ENCODE peak calls at places on chromosomes 11 and 22, in four cellular contexts. One of them, this sample, is unnamed.

GRCh38 chr11:111298466-111299110 is at the start of gene POU2AF3:
- DNase-seq in HepG2: no peak
- DNase-seq in GM12878: no peak
- DNase-seq in K562: no peak
- DNase-seq in this sample: no peak

GRCh38 chr11:15770798-15771414 is 585.4 kb downstream of the SOX6 start:
- DNase-seq in HepG2: peak; percentile 25
- DNase-seq in GM12878: no peak
- DNase-seq in K562: peak; percentile 57
- DNase-seq in this sample: peak; percentile 29

GRCh38 chr11:69573751-69574382 is 67.1 kb upstream of the CCND1 start:
- DNase-seq in K562: no peak
- DNase-seq in HepG2: no peak
- DNase-seq in GM12878: no peak
- DNase-seq in this sample: no peak

GRCh38 chr22:33519140-33519973 is 400.9 kb downstream of the LARGE1 start:
- DNase-seq in GM12878: peak; percentile 37
- DNase-seq in K562: peak; percentile 8
- DNase-seq in HepG2: peak; percentile 73
- DNase-seq in this sample: peak; percentile 46

GRCh38 chr11:45881708-45882368 is 3.6 kb upstream of the MAPK8IP1 start:
- DNase-seq in HepG2: no peak
- DNase-seq in GM12878: no peak
- DNase-seq in K562: no peak
- DNase-seq in this sample: no peak

GRCh38 chr11:111549869-111550203 is 9.3 kb downstream of the LAYN start:
- DNase-seq in GM12878: no peak
- DNase-seq in HepG2: no peak
- DNase-seq in K562: no peak
- DNase-seq in this sample: no peak

GRCh38 chr22:41001722-41002122 is 50.5 kb downstream of the RBX1 start:
- DNase-seq in K562: no peak
- DNase-seq in GM12878: no peak
- DNase-seq in HepG2: peak; percentile 41
- DNase-seq in this sample: peak; percentile 34

GRCh38 chr11:17612221-17613188 is 65.4 kb downstream of the OTOG start:
- DNase-seq in HepG2: no peak
- DNase-seq in GM12878: no peak
- DNase-seq in K562: no peak
- DNase-seq in this sample: no peak

DNA sequence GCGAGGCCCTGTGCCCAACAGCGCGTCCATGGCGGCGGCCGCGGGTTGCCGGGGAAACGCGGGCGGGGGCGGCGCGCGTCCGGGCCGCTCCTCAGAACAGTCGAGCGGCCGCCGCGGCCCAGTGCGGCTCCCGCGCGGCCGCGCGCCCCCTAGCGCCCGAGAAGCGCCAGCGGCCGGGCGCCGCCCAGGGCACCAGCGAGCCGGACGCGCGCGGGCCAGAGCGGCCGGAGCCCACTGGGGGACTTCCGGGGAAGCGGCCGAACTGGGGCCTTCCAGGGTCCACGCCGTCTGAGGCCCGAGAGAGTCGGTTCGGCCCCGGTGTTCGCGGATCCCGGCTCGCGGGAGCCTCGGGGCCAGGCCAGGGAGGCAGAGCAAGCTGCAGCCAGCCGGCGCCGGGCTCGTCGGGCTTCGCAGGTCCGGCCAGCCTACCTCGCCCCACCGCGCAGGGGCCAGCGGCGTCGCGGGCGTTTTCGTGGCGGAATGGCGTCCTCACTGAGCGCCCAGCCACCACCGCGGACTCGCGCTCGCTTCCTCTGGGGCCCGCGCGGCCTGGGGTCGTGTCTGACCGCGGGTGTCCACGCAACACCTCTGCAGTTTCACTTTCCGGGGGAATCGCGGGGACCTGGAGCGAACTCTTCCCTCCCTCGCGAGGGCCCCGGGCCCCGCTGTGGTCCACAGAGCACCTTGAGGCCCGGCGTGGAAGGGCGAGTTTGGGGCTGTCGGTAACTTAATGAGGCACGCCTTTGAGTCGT is at the start of gene DENND6B:
- DNase-seq in K562: peak; percentile 81
- DNase-seq in HepG2: peak; percentile 45
- DNase-seq in GM12878: no peak
- DNase-seq in this sample: peak; percentile 49
- TF ChIP-seq POLR2AphosphoS2 in K562: no peak
- TF ChIP-seq POLR2AphosphoS2 in HepG2: no peak
- TF ChIP-seq POLR2AphosphoS2 in GM12878: no peak
- TF ChIP-seq POLR2AphosphoS2 in this sample: no peak

GRCh38 chr22:30210235-30210831 is 36.2 kb downstream of the LIF start:
- DNase-seq in HepG2: peak; percentile 89
- DNase-seq in K562: no peak
- DNase-seq in GM12878: no peak
- DNase-seq in this sample: peak; percentile 68
- TF ChIP-seq POLR2AphosphoS2 in HepG2: no peak
- TF ChIP-seq POLR2AphosphoS2 in K562: no peak
- TF ChIP-seq POLR2AphosphoS2 in GM12878: no peak
- TF ChIP-seq POLR2AphosphoS2 in this sample: no peak

GRCh38 chr11:2377511-2378443 is 667 bp downstream of the CD81 start:
- DNase-seq in HepG2: no peak
- DNase-seq in GM12878: no peak
- DNase-seq in K562: peak; percentile 81
- DNase-seq in this sample: peak; percentile 37
- TF ChIP-seq POLR2AphosphoS2 in HepG2: no peak
- TF ChIP-seq POLR2AphosphoS2 in GM12878: no peak
- TF ChIP-seq POLR2AphosphoS2 in K562: no peak
- TF ChIP-seq POLR2AphosphoS2 in this sample: no peak

DNA sequence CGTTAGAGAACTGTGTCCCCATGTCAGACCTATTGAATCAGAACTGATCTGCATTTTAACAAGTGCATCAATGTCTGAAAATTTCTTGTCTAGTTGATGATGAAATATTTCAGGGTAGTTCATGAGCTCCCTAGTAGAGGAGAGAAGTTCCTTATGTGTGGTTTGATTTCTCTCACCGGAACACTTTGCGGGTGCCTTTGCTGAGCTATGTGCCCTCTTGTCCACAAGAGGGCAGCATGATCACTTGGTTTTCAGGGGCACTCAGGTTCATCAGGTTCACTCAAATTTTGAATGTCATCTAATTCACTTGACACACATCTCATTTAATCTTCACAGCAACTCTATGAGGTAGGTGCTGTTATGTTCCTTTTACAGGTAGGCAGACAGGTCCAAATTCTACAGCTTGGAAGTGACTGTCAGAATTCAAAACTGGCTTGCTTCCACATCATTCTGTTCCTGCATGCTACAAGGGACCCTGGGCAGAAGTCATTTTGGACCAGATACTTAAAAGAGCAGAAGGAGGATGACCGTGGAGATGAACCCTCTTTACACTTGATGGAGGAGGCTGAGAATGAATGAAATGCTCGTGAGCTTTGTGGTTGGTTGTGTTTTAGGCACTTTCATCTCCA is 55.6 kb downstream of the P4HA3 start:
- DNase-seq in K562: peak; percentile 72
- DNase-seq in GM12878: no peak
- DNase-seq in HepG2: peak; percentile 42
- DNase-seq in this sample: peak; percentile 74
- TF ChIP-seq POLR2AphosphoS2 in K562: no peak
- TF ChIP-seq POLR2AphosphoS2 in GM12878: no peak
- TF ChIP-seq POLR2AphosphoS2 in HepG2: no peak
- TF ChIP-seq POLR2AphosphoS2 in this sample: no peak

GRCh38 chr22:22386602-22387385 is 121.7 kb downstream of the ZNF280B start:
- DNase-seq in HepG2: peak; percentile 93
- DNase-seq in K562: no peak
- DNase-seq in GM12878: no peak
- DNase-seq in this sample: no peak
- TF ChIP-seq POLR2AphosphoS2 in HepG2: no peak
- TF ChIP-seq POLR2AphosphoS2 in K562: no peak
- TF ChIP-seq POLR2AphosphoS2 in GM12878: no peak
- TF ChIP-seq POLR2AphosphoS2 in this sample: no peak

GRCh38 chr11:119438599-119438998 is 15.6 kb upstream of the THY1 start:
- DNase-seq in GM12878: no peak
- DNase-seq in K562: no peak
- DNase-seq in HepG2: no peak
- DNase-seq in this sample: no peak

GRCh38 chr11:119445356-119445755 is 22.4 kb upstream of the THY1 start:
- DNase-seq in GM12878: no peak
- DNase-seq in K562: no peak
- DNase-seq in HepG2: no peak
- DNase-seq in this sample: no peak

GRCh38 chr11:119445850-119446249 is 22.9 kb upstream of the THY1 start:
- DNase-seq in HepG2: no peak
- DNase-seq in K562: no peak
- DNase-seq in GM12878: no peak
- DNase-seq in this sample: no peak

GRCh38 chr11:119446434-119446833 is 23.5 kb upstream of the THY1 start:
- DNase-seq in K562: no peak
- DNase-seq in HepG2: no peak
- DNase-seq in GM12878: no peak
- DNase-seq in this sample: no peak

GRCh38 chr11:119441898-119442243 is 18.9 kb upstream of the THY1 start:
- DNase-seq in K562: peak; percentile 44
- DNase-seq in HepG2: no peak
- DNase-seq in GM12878: no peak
- DNase-seq in this sample: no peak
- TF ChIP-seq POLR2AphosphoS2 in K562: no peak
- TF ChIP-seq POLR2AphosphoS2 in HepG2: no peak
- TF ChIP-seq POLR2AphosphoS2 in GM12878: no peak
- TF ChIP-seq POLR2AphosphoS2 in this sample: no peak

DNA sequence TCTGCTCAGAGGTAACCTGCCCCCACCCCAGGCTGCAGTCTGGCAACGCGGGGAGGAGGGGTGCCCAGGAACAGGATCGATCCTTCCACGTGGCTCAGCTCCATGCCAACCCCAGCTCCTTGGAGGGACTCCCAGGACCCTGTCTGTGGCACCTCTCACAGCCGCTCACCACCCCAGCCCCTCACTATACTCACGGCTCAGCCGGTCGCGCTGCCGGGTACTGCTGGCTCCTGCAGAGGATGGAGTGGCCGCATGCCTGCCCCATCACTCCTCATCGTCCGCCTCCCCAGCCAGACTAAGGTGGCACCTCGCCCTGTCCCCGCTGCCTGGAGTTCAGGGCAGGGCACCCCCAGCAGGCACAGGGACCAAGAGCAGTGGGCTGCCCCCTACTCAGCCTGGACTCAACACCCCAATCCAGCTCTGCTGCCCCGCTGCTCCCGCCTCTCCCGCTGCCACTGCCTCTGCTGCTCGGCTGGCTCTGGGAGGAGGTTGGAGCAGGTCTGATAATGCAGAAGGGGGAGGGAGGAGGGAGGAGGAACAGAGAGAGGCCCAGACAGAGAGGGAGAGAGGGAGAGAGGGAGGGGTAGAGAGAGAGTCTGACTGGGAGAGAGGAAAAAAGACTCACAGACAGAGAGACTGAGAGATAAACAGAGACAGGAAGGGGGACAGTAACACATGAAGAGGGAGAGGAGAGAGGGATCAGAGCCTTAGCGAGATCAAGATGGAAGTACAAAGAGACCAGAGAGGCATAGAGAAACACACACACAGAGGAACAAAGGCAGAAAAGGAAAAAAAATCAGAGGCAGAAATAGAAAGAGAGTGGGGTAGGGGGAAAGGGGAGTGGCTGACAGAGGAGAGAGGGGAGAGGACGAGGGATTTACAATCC is at the start of gene PDE2A:
- DNase-seq in K562: no peak
- DNase-seq in GM12878: no peak
- DNase-seq in HepG2: no peak
- DNase-seq in this sample: no peak
- TF ChIP-seq POLR2AphosphoS2 in K562: no peak
- TF ChIP-seq POLR2AphosphoS2 in GM12878: no peak
- TF ChIP-seq POLR2AphosphoS2 in HepG2: no peak
- TF ChIP-seq POLR2AphosphoS2 in this sample: no peak

DNA sequence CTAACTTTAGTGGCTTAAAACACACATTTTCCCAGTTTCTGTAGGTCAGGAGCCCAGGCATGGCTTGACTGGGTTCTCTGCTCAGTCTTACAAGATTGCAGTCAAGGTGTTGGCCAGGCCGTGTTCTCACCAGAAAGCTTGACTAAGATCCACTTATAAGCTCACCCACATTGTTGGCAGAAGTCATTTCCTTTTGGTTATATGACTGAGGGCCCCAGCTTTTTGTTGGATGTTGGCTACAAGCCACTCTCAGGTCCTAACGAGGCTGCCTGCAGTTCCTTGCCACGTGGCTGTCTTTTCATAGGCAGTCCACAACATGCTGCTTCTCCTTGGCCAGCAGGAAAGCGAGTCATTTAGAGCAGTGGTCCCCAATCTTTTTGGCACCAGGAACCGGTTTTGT is 79.3 kb upstream of the CRTAM start:
- DNase-seq in GM12878: no peak
- DNase-seq in K562: no peak
- DNase-seq in HepG2: no peak
- DNase-seq in this sample: no peak
- TF ChIP-seq POLR2AphosphoS2 in GM12878: no peak
- TF ChIP-seq POLR2AphosphoS2 in K562: no peak
- TF ChIP-seq POLR2AphosphoS2 in HepG2: no peak
- TF ChIP-seq POLR2AphosphoS2 in this sample: no peak

GRCh38 chr11:106231591-106231990 is 154.1 kb downstream of the AASDHPPT start:
- DNase-seq in HepG2: no peak
- DNase-seq in K562: no peak
- DNase-seq in GM12878: no peak
- DNase-seq in this sample: no peak
- TF ChIP-seq POLR2AphosphoS2 in HepG2: no peak
- TF ChIP-seq POLR2AphosphoS2 in K562: no peak
- TF ChIP-seq POLR2AphosphoS2 in GM12878: no peak
- TF ChIP-seq POLR2AphosphoS2 in this sample: no peak

GRCh38 chr11:83564845-83565244 is 278.7 kb upstream of the CCDC90B start:
- DNase-seq in HepG2: no peak
- DNase-seq in K562: no peak
- DNase-seq in GM12878: no peak
- DNase-seq in this sample: no peak

GRCh38 chr11:83568474-83568873 is 282.3 kb upstream of the CCDC90B start:
- DNase-seq in GM12878: no peak
- DNase-seq in K562: no peak
- DNase-seq in HepG2: no peak
- DNase-seq in this sample: no peak

GRCh38 chr11:83569134-83569805 is 283.1 kb upstream of the CCDC90B start:
- DNase-seq in K562: no peak
- DNase-seq in HepG2: no peak
- DNase-seq in GM12878: no peak
- DNase-seq in this sample: no peak

GRCh38 chr11:83571301-83571700 is 285.1 kb upstream of the CCDC90B start:
- DNase-seq in HepG2: no peak
- DNase-seq in GM12878: no peak
- DNase-seq in K562: no peak
- DNase-seq in this sample: no peak

GRCh38 chr11:83566948-83567347 is 280.8 kb upstream of the CCDC90B start:
- DNase-seq in K562: no peak
- DNase-seq in HepG2: no peak
- DNase-seq in GM12878: no peak
- DNase-seq in this sample: no peak
- TF ChIP-seq POLR2AphosphoS2 in K562: no peak
- TF ChIP-seq POLR2AphosphoS2 in HepG2: no peak
- TF ChIP-seq POLR2AphosphoS2 in GM12878: no peak
- TF ChIP-seq POLR2AphosphoS2 in this sample: no peak